ENCODE peak calls at places on chromosomes 1 and 21, in five cellular contexts. One of them, this sample, is unnamed.

GRCh38 chr1:231512147-231512698 is 16.2 kb upstream of the TSNAX start:
- DNase-seq in hepatocyte: peak; percentile 11
- DNase-seq in MM.1S: no peak
- DNase-seq in upper lobe of right lung: no peak
- DNase-seq in prostate gland: no peak
- DNase-seq in this sample: no peak

GRCh38 chr1:227889863-227890405 is 57.8 kb downstream of the WNT9A start:
- DNase-seq in hepatocyte: no peak
- DNase-seq in prostate gland: peak; percentile 2
- DNase-seq in MM.1S: no peak
- DNase-seq in upper lobe of right lung: peak; percentile 61
- DNase-seq in this sample: peak; percentile 12

GRCh38 chr1:201504799-201505504 is 2.0 kb downstream of the CSRP1 start:
- DNase-seq in hepatocyte: peak; percentile 58
- DNase-seq in upper lobe of right lung: no peak
- DNase-seq in MM.1S: no peak
- DNase-seq in prostate gland: no peak
- DNase-seq in this sample: no peak

GRCh38 chr21:34198232-34199120 is 125.1 kb downstream of the MRPS6 start:
- DNase-seq in upper lobe of right lung: no peak
- DNase-seq in MM.1S: no peak
- DNase-seq in hepatocyte: no peak
- DNase-seq in prostate gland: no peak
- DNase-seq in this sample: no peak

GRCh38 chr1:77407738-77408375 is 126.0 kb downstream of the AK5 start:
- DNase-seq in hepatocyte: no peak
- DNase-seq in upper lobe of right lung: no peak
- DNase-seq in prostate gland: no peak
- DNase-seq in MM.1S: no peak
- DNase-seq in this sample: no peak

GRCh38 chr1:155178441-155179106 is 4.9 kb downstream of the TRIM46 start:
- DNase-seq in hepatocyte: peak; percentile 4
- DNase-seq in MM.1S: no peak
- DNase-seq in prostate gland: no peak
- DNase-seq in upper lobe of right lung: peak; percentile 79
- DNase-seq in this sample: no peak

GRCh38 chr1:209704584-209704983 is at the start of gene HSD11B1:
- DNase-seq in hepatocyte: peak; percentile 21
- DNase-seq in prostate gland: no peak
- DNase-seq in MM.1S: no peak
- DNase-seq in upper lobe of right lung: peak; percentile 64
- DNase-seq in this sample: peak; percentile 87

GRCh38 chr1:15734901-15735300 is 1.2 kb upstream of the SLC25A34 start:
- DNase-seq in prostate gland: no peak
- DNase-seq in upper lobe of right lung: no peak
- DNase-seq in hepatocyte: no peak
- DNase-seq in MM.1S: no peak
- DNase-seq in this sample: no peak

GRCh38 chr1:186722711-186723309 is 42.6 kb upstream of the PTGS2 start:
- DNase-seq in prostate gland: no peak
- DNase-seq in MM.1S: peak; percentile 82
- DNase-seq in upper lobe of right lung: no peak
- DNase-seq in hepatocyte: peak; percentile 70
- DNase-seq in this sample: peak; percentile 65

GRCh38 chr1:71093938-71094337 is 13.1 kb upstream of the ZRANB2 start:
- DNase-seq in upper lobe of right lung: no peak
- DNase-seq in hepatocyte: no peak
- DNase-seq in MM.1S: no peak
- DNase-seq in prostate gland: no peak
- DNase-seq in this sample: no peak

GRCh38 chr1:214402583-214403216 is 121.7 kb downstream of the SMYD2 start:
- DNase-seq in upper lobe of right lung: no peak
- DNase-seq in hepatocyte: no peak
- DNase-seq in prostate gland: no peak
- DNase-seq in MM.1S: no peak
- DNase-seq in this sample: no peak

GRCh38 chr21:19864456-19864855 is 1133.8 kb upstream of the NCAM2 start:
- DNase-seq in prostate gland: no peak
- DNase-seq in hepatocyte: no peak
- DNase-seq in upper lobe of right lung: no peak
- DNase-seq in MM.1S: no peak
- DNase-seq in this sample: no peak

GRCh38 chr1:57761628-57762027 is 337.8 kb upstream of the DAB1 start:
- DNase-seq in hepatocyte: no peak
- DNase-seq in upper lobe of right lung: no peak
- DNase-seq in prostate gland: no peak
- DNase-seq in MM.1S: no peak
- DNase-seq in this sample: no peak

GRCh38 chr1:115057661-115058249 is 28.1 kb downstream of the TSHB start:
- DNase-seq in hepatocyte: peak; percentile 48
- DNase-seq in MM.1S: no peak
- DNase-seq in prostate gland: no peak
- DNase-seq in upper lobe of right lung: no peak
- DNase-seq in this sample: no peak

GRCh38 chr1:153534933-153535663 is 693 bp downstream of the S100A6 start:
- DNase-seq in hepatocyte: no peak
- DNase-seq in prostate gland: peak; percentile 50
- DNase-seq in upper lobe of right lung: peak; percentile 88
- DNase-seq in MM.1S: no peak
- DNase-seq in this sample: peak; percentile 69

GRCh38 chr1:26733982-26734381 is 38.2 kb downstream of the ARID1A start:
- DNase-seq in prostate gland: no peak
- DNase-seq in upper lobe of right lung: no peak
- DNase-seq in hepatocyte: no peak
- DNase-seq in MM.1S: peak; percentile 44
- DNase-seq in this sample: no peak

GRCh38 chr1:59412705-59413326 is 115.9 kb downstream of the FGGY start:
- DNase-seq in prostate gland: no peak
- DNase-seq in hepatocyte: no peak
- DNase-seq in upper lobe of right lung: no peak
- DNase-seq in MM.1S: no peak
- DNase-seq in this sample: no peak

GRCh38 chr1:1087351-1088035 is 13.4 kb upstream of the RNF223 start:
- DNase-seq in MM.1S: no peak
- DNase-seq in prostate gland: no peak
- DNase-seq in upper lobe of right lung: peak; percentile 55
- DNase-seq in hepatocyte: no peak
- DNase-seq in this sample: no peak

GRCh38 chr1:66217021-66217420 is 316.9 kb upstream of the SGIP1 start:
- DNase-seq in hepatocyte: peak; percentile 16
- DNase-seq in prostate gland: no peak
- DNase-seq in upper lobe of right lung: no peak
- DNase-seq in MM.1S: no peak
- DNase-seq in this sample: no peak

GRCh38 chr21:26732442-26733221 is 112.6 kb downstream of the ADAMTS1 start:
- DNase-seq in prostate gland: no peak
- DNase-seq in hepatocyte: peak; percentile 66
- DNase-seq in upper lobe of right lung: peak; percentile 65
- DNase-seq in MM.1S: no peak
- DNase-seq in this sample: peak; percentile 71

GRCh38 chr1:32438136-32438535 is 26.7 kb upstream of the ZBTB8B start:
- DNase-seq in MM.1S: no peak
- DNase-seq in hepatocyte: no peak
- DNase-seq in upper lobe of right lung: no peak
- DNase-seq in prostate gland: no peak
- DNase-seq in this sample: no peak
- H3K4me1 ChIP-seq in MM.1S: no peaks in the 10 kb centered on the region
- H3K4me1 ChIP-seq in hepatocyte: no peaks in the 10 kb centered on the region
- H3K4me1 ChIP-seq in upper lobe of right lung: no peaks in the 10 kb centered on the region
- H3K4me1 ChIP-seq in prostate gland: no peaks in the 10 kb centered on the region
- H3K4me1 ChIP-seq in this sample: no peaks in the 10 kb centered on the region

GRCh38 chr1:206709772-206710456 is 25.2 kb downstream of the MAPKAPK2 start:
- DNase-seq in prostate gland: no peak
- DNase-seq in MM.1S: no peak
- DNase-seq in upper lobe of right lung: no peak
- DNase-seq in hepatocyte: no peak
- DNase-seq in this sample: no peak
- H3K4me1 ChIP-seq in prostate gland: peaks cover 14% of the 10 kb centered on the region
- H3K4me1 ChIP-seq in MM.1S: peaks cover 43% of the 10 kb centered on the region
- H3K4me1 ChIP-seq in upper lobe of right lung: peaks cover 76% of the 10 kb centered on the region
- H3K4me1 ChIP-seq in hepatocyte: peaks cover 55% of the 10 kb centered on the region
- H3K4me1 ChIP-seq in this sample: peaks cover 74% of the 10 kb centered on the region

DNA sequence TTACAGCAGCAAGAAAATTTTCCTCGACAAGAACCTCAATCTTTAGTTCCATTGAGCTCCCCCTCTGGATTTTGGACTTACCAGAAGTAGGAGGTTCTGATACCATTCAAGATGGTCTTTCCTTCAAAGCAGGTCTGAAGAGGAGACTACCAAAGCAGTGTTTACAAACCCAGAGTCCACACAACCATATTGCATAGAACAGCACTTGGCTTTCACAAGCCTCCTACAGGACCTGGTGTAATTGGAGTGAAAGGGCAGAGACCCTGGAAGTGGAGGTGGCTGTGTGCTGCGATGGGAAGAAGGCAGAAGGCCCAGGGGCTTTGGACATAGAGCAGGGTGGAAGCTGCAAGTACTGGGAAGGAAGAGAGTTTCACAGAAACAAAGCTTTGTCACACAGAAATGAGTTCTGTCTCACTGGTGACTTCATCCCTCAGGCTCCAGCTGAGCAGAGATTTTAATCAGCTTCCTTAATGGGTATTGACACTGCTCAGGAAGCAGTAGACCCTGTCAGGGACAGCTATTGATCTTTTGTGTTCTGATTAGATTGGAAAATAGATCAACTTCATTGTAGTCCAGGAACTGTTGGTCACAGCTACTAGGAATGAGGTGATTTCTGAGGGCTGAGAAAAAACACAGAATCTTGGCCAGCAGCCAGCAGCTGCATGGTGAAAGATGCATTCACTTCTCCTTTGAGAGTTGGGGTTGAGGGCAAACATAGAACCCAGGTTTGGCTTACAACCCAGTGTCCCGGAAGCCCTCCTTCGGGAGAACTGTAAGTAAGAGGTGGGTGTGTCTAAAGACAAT is 124.0 kb downstream of the SYT2 start:
- DNase-seq in upper lobe of right lung: no peak
- DNase-seq in prostate gland: no peak
- DNase-seq in MM.1S: no peak
- DNase-seq in hepatocyte: peak; percentile 37
- DNase-seq in this sample: peak; percentile 79
- H3K4me1 ChIP-seq in upper lobe of right lung: peaks cover 18% of the 10 kb centered on the region
- H3K4me1 ChIP-seq in prostate gland: no peaks in the 10 kb centered on the region
- H3K4me1 ChIP-seq in MM.1S: no peaks in the 10 kb centered on the region
- H3K4me1 ChIP-seq in hepatocyte: peaks cover 23% of the 10 kb centered on the region
- H3K4me1 ChIP-seq in this sample: peaks cover 52% of the 10 kb centered on the region

DNA sequence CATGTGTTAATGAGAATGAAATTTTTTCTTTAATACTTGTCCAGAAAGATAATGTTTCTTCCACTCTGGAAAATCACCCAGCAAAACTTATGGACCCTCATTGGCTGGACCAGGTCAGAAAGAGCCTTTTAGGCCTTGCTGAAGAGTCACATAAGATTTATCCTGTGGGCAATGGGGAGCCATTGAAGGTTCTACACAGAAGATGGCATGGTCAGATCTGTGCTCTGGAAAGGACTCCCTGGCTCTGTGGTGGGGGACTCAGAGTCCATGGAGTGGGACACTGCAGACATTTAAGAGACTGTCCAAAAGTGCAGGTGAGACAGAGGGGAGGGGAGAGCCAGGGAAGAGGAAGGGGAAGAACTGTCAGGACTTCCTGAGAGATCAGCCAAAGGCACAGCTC is 66.4 kb downstream of the DHRS3 start:
- DNase-seq in upper lobe of right lung: no peak
- DNase-seq in MM.1S: no peak
- DNase-seq in hepatocyte: no peak
- DNase-seq in prostate gland: no peak
- DNase-seq in this sample: no peak
- H3K4me1 ChIP-seq in upper lobe of right lung: peaks cover 38% of the 10 kb centered on the region
- H3K4me1 ChIP-seq in MM.1S: no peaks in the 10 kb centered on the region
- H3K4me1 ChIP-seq in hepatocyte: peaks cover 18% of the 10 kb centered on the region
- H3K4me1 ChIP-seq in prostate gland: peaks cover 6% of the 10 kb centered on the region
- H3K4me1 ChIP-seq in this sample: no peaks in the 10 kb centered on the region

GRCh38 chr1:236147068-236147467 is 4.7 kb downstream of the GPR137B start:
- DNase-seq in upper lobe of right lung: no peak
- DNase-seq in prostate gland: no peak
- DNase-seq in hepatocyte: no peak
- DNase-seq in MM.1S: no peak
- DNase-seq in this sample: peak; percentile 21

GRCh38 chr1:236149696-236150228 is 7.4 kb downstream of the GPR137B start:
- DNase-seq in MM.1S: no peak
- DNase-seq in hepatocyte: no peak
- DNase-seq in prostate gland: no peak
- DNase-seq in upper lobe of right lung: no peak
- DNase-seq in this sample: no peak

GRCh38 chr1:236148471-236148847 is 6.1 kb downstream of the GPR137B start:
- DNase-seq in upper lobe of right lung: no peak
- DNase-seq in prostate gland: no peak
- DNase-seq in MM.1S: no peak
- DNase-seq in hepatocyte: no peak
- DNase-seq in this sample: no peak

GRCh38 chr1:236149003-236149595 is 6.8 kb downstream of the GPR137B start:
- DNase-seq in prostate gland: no peak
- DNase-seq in upper lobe of right lung: no peak
- DNase-seq in MM.1S: no peak
- DNase-seq in hepatocyte: no peak
- DNase-seq in this sample: no peak

DNA sequence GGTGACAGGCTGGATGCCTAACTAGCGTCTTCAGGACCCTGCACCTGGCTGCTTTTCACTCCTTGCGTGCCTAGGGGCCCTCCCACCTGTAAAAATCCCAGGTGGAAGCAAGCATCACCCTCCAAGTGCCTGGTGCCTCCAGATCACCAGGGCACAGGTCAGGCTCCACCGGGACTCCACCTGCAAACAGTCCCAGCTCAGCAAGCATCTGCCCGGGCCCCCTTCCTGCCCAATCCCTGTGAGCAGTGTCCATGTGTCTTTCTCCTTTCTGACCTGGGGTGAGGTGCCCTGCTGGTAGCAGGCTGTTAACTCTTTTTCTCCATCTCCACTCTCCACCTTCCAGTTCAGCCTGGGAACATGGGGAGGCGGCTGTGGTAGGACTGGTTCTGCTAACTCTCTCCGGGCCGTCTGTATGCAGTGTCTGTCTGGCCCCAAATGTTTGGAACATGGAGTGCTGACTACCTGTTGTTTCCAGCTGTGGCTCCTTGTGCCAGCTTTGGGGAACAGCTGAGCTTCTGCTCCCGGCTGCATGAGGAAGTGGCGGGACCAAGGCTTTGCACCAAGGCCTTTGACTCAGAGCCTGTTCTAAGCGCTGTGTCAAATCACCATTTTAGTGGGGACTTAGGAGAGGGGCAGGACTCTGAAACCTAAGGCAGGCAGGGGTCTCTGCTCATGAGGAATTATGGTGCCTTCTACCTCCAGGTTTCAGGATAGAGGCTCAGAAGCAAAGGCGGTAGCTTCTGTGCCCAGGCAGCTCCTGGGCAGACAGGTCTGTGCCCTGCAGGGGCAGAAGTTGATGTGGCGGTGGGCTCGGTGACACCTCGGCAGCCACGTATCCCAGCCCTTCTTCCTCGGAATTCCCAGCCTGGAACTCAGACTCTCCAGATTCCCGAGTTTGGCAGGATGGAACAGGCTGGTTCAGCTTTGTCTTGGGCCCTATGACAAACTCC is 5.5 kb downstream of the GPR137B start:
- DNase-seq in MM.1S: no peak
- DNase-seq in upper lobe of right lung: no peak
- DNase-seq in hepatocyte: no peak
- DNase-seq in prostate gland: no peak
- DNase-seq in this sample: no peak
- H3K4me1 ChIP-seq in MM.1S: no peaks in the 10 kb centered on the region
- H3K4me1 ChIP-seq in upper lobe of right lung: peaks cover 10% of the 10 kb centered on the region
- H3K4me1 ChIP-seq in hepatocyte: peaks cover 20% of the 10 kb centered on the region
- H3K4me1 ChIP-seq in prostate gland: peaks cover 8% of the 10 kb centered on the region
- H3K4me1 ChIP-seq in this sample: peaks cover 74% of the 10 kb centered on the region

GRCh38 chr21:10273196-10273595 is 248.2 kb upstream of the TPTE start:
- DNase-seq in prostate gland: no peak
- DNase-seq in MM.1S: no peak
- DNase-seq in hepatocyte: no peak
- DNase-seq in upper lobe of right lung: no peak
- DNase-seq in this sample: no peak
- H3K4me1 ChIP-seq in prostate gland: no peaks in the 10 kb centered on the region
- H3K4me1 ChIP-seq in MM.1S: no peaks in the 10 kb centered on the region
- H3K4me1 ChIP-seq in hepatocyte: no peaks in the 10 kb centered on the region
- H3K4me1 ChIP-seq in upper lobe of right lung: no peaks in the 10 kb centered on the region
- H3K4me1 ChIP-seq in this sample: no peaks in the 10 kb centered on the region

This sample was measured in tibial nerve.